ENCODE peak calls at places on chromosome 18, in nine cellular contexts. S, Q, N, Y, K, O, A, Z and G are unnamed samples.

GRCh38 chr18:32092422-32093105 is 890 bp downstream of the RNF138 start:
- DNase-seq in S (peak; percentile 98), Q (peak; percentile 99), N (peak; percentile 88), Y (peak; percentile 79), K (peak; percentile 50), O (peak; percentile 83), A (peak; percentile 89), Z (peak; percentile 100), G (peak; percentile 100)

GRCh38 chr18:47422524-47422923 is 171.1 kb upstream of the SKOR2 start:
- DNase-seq in S (peak; percentile 51), Q (peak; percentile 60), N (no peak), Y (no peak), K (no peak), O (no peak), A (no peak), Z (no peak), G (peak; percentile 39)

GRCh38 chr18:67367540-67367939 is 149.0 kb downstream of the DSEL start:
- DNase-seq in S (no peak), Q (no peak), N (no peak), Y (no peak), K (no peak), O (no peak), A (no peak), Z (no peak), G (no peak)

GRCh38 chr18:62973689-62974088 is 258.3 kb downstream of the PHLPP1 start:
- DNase-seq in S (no peak), Q (no peak), N (no peak), Y (no peak), K (no peak), O (no peak), A (no peak), Z (no peak), G (no peak)

GRCh38 chr18:69495841-69496533 is 95.3 kb downstream of the DOK6 start:
- DNase-seq in S (no peak), Q (no peak), N (no peak), Y (no peak), K (no peak), O (no peak), A (no peak), Z (no peak), G (no peak)

GRCh38 chr18:13381907-13382682 is 163.5 kb downstream of the LDLRAD4 start:
- DNase-seq in S (no peak), Q (no peak), N (no peak), Y (no peak), K (no peak), O (no peak), A (no peak), Z (no peak), G (peak; percentile 73)

GRCh38 chr18:58241877-58242276 is 197.9 kb downstream of the NEDD4L start:
- DNase-seq in S (no peak), Q (no peak), N (no peak), Y (no peak), K (no peak), O (no peak), A (no peak), Z (no peak), G (no peak)

GRCh38 chr18:57543560-57543959 is 42.9 kb downstream of the FECH start:
- DNase-seq in S (no peak), Q (no peak), N (no peak), Y (no peak), K (no peak), O (no peak), A (no peak), Z (no peak), G (no peak)

GRCh38 chr18:389658-390357 is 110.7 kb downstream of the COLEC12 start:
- DNase-seq in S (peak; percentile 36), Q (no peak), N (no peak), Y (no peak), K (no peak), O (peak; percentile 11), A (no peak), Z (peak; percentile 58), G (no peak)

GRCh38 chr18:55243852-55244251 is 284.6 kb upstream of the CCDC68 start:
- DNase-seq in S (no peak), Q (no peak), N (no peak), Y (no peak), K (no peak), O (no peak), A (no peak), Z (no peak), G (no peak)

GRCh38 chr18:42289526-42289925 is 334.5 kb downstream of the PIK3C3 start:
- DNase-seq in S (peak; percentile 20), Q (no peak), N (no peak), Y (no peak), K (no peak), O (no peak), A (no peak), Z (no peak), G (no peak)

GRCh38 chr18:692841-693240 is 19.6 kb downstream of the ENOSF1 start:
- DNase-seq in S (no peak), Q (no peak), N (no peak), Y (no peak), K (no peak), O (no peak), A (no peak), Z (no peak), G (no peak)

GRCh38 chr18:51537487-51537886 is 340.0 kb upstream of the MEX3C start:
- DNase-seq in S (peak; percentile 74), Q (no peak), N (no peak), Y (no peak), K (no peak), O (peak; percentile 2), A (no peak), Z (peak; percentile 51), G (peak; percentile 50)

GRCh38 chr18:63307555-63308200 is 11.9 kb downstream of the BCL2 start:
- DNase-seq in S (no peak), Q (no peak), N (no peak), Y (no peak), K (no peak), O (no peak), A (no peak), Z (no peak), G (peak; percentile 66)

GRCh38 chr18:68083776-68084175 is 567.3 kb upstream of the DSEL start:
- DNase-seq in S (no peak), Q (no peak), N (no peak), Y (no peak), K (no peak), O (no peak), A (no peak), Z (no peak), G (no peak)

GRCh38 chr18:35513181-35513932 is 15.6 kb upstream of the INO80C start:
- DNase-seq in S (peak; percentile 34), Q (no peak), N (peak; percentile 54), Y (peak; percentile 29), K (peak; percentile 41), O (no peak), A (no peak), Z (no peak), G (no peak)
- TF ChIP-seq REST in S (no peak), Q (no peak), N (no peak), Y (no peak), K (no peak), O (no peak), A (no peak), Z (no peak), G (no peak)

GRCh38 chr18:35121038-35121437 is 79.8 kb downstream of the MAPRE2 start:
- DNase-seq in S (no peak), Q (no peak), N (no peak), Y (no peak), K (no peak), O (no peak), A (no peak), Z (no peak), G (no peak)

GRCh38 chr18:35118641-35119040 is 77.4 kb downstream of the MAPRE2 start:
- DNase-seq in S (no peak), Q (no peak), N (no peak), Y (no peak), K (no peak), O (no peak), A (no peak), Z (no peak), G (no peak)

GRCh38 chr18:35123811-35124210 is 82.6 kb downstream of the MAPRE2 start:
- DNase-seq in S (no peak), Q (no peak), N (no peak), Y (no peak), K (no peak), O (no peak), A (no peak), Z (no peak), G (no peak)

GRCh38 chr18:35121531-35121930 is 80.3 kb downstream of the MAPRE2 start:
- DNase-seq in S (no peak), Q (no peak), N (no peak), Y (no peak), K (no peak), O (no peak), A (no peak), Z (no peak), G (no peak)

GRCh38 chr18:35122586-35123224 is 81.5 kb downstream of the MAPRE2 start:
- DNase-seq in S (peak; percentile 82), Q (no peak), N (no peak), Y (no peak), K (no peak), O (no peak), A (no peak), Z (no peak), G (peak; percentile 65)
- TF ChIP-seq REST in S (no peak), Q (no peak), N (no peak), Y (no peak), K (no peak), O (no peak), A (no peak), Z (no peak), G (no peak)

GRCh38 chr18:53682796-53683195 is 541.7 kb downstream of the MBD2 start:
- DNase-seq in S (no peak), Q (no peak), N (no peak), Y (no peak), K (no peak), O (no peak), A (no peak), Z (no peak), G (no peak)
- TF ChIP-seq REST in S (no peak), Q (no peak), N (no peak), Y (no peak), K (no peak), O (no peak), A (no peak), Z (no peak), G (no peak)

GRCh38 chr18:8756571-8756970 is 51.2 kb downstream of the MTCL1 start:
- DNase-seq in S (no peak), Q (no peak), N (no peak), Y (no peak), K (no peak), O (no peak), A (no peak), Z (no peak), G (no peak)

GRCh38 chr18:8758466-8758865 is 53.1 kb downstream of the MTCL1 start:
- DNase-seq in S (no peak), Q (no peak), N (no peak), Y (no peak), K (no peak), O (no peak), A (no peak), Z (no peak), G (no peak)

GRCh38 chr18:8752329-8752728 is 47.0 kb downstream of the MTCL1 start:
- DNase-seq in S (no peak), Q (no peak), N (no peak), Y (no peak), K (no peak), O (no peak), A (no peak), Z (no peak), G (no peak)

GRCh38 chr18:8757598-8757997 is 52.2 kb downstream of the MTCL1 start:
- DNase-seq in S (no peak), Q (no peak), N (no peak), Y (no peak), K (no peak), O (no peak), A (no peak), Z (no peak), G (no peak)

GRCh38 chr18:8754995-8755955 is 49.9 kb downstream of the MTCL1 start:
- DNase-seq in S (no peak), Q (no peak), N (no peak), Y (no peak), K (no peak), O (peak; percentile 7), A (no peak), Z (no peak), G (no peak)
- TF ChIP-seq REST in S (no peak), Q (no peak), N (no peak), Y (no peak), K (no peak), O (no peak), A (no peak), Z (no peak), G (no peak)